ENCODE peak calls at places on chromosomes 4 and X, in ten cellular contexts. Z, P, N, T, I, X, O, M, K and A are unnamed samples.

GRCh38 chr4:89142691-89143669 is 31.6 kb downstream of the TIGD2 start:
- DNase-seq in Z (no peak), P (no peak), N (no peak), T (no peak), I (no peak), X (no peak), O (peak; percentile 32), M (no peak), K (no peak), A (no peak)

GRCh38 chr4:185149392-185149791 is 6.3 kb downstream of the SLC25A4 start:
- DNase-seq in Z (no peak), P (no peak), N (no peak), T (no peak), I (no peak), X (no peak), O (no peak), M (no peak), K (no peak), A (no peak)

GRCh38 chr4:164138521-164138920 is 615.4 kb upstream of the SMIM31 start:
- DNase-seq in Z (no peak), P (no peak), N (no peak), T (no peak), I (no peak), X (no peak), O (no peak), M (no peak), K (no peak), A (no peak)

GRCh38 chr4:151850751-151851150 is 89.9 kb upstream of the GATB start:
- DNase-seq in Z (no peak), P (no peak), N (no peak), T (no peak), I (no peak), X (no peak), O (no peak), M (no peak), K (no peak), A (no peak)

GRCh38 chrX:155026727-155027508 is at the start of gene FUNDC2:
- DNase-seq in Z (peak; percentile 73), P (peak; percentile 92), N (peak; percentile 50), T (peak; percentile 90), I (peak; percentile 87), X (peak; percentile 94), O (peak; percentile 87), M (peak; percentile 96), K (peak; percentile 93), A (peak; percentile 91)

GRCh38 chr4:77026322-77026704 is 49.5 kb downstream of the CCNI start:
- DNase-seq in Z (no peak), P (no peak), N (no peak), T (no peak), I (no peak), X (no peak), O (no peak), M (no peak), K (no peak), A (no peak)

GRCh38 chr4:109046549-109047171 is 255.8 kb downstream of the COL25A1 start:
- DNase-seq in Z (no peak), P (no peak), N (no peak), T (peak; percentile 8), I (no peak), X (no peak), O (no peak), M (no peak), K (no peak), A (no peak)

GRCh38 chr4:135267148-135267878 is 1065.7 kb upstream of the PABPC4L start:
- DNase-seq in Z (no peak), P (no peak), N (no peak), T (peak; percentile 16), I (no peak), X (no peak), O (no peak), M (no peak), K (no peak), A (no peak)

GRCh38 chrX:104253567-104254441 is 929 bp downstream of the ESX1 start:
- DNase-seq in Z (no peak), P (no peak), N (no peak), T (no peak), I (no peak), X (no peak), O (peak; percentile 18), M (no peak), K (no peak), A (peak; percentile 6)

GRCh38 chr4:28469387-28469786 is 1608.7 kb downstream of the STIM2 start:
- DNase-seq in Z (no peak), P (no peak), N (no peak), T (peak; percentile 48), I (no peak), X (no peak), O (no peak), M (no peak), K (no peak), A (no peak)

GRCh38 chr4:31674313-31674947 is 954.3 kb downstream of the PCDH7 start:
- DNase-seq in Z (peak; percentile 23), P (no peak), N (no peak), T (peak; percentile 28), I (no peak), X (no peak), O (peak; percentile 9), M (no peak), K (no peak), A (no peak)

GRCh38 chrX:72169008-72169728 is 12.4 kb upstream of the PIN4 start:
- DNase-seq in Z (no peak), P (no peak), N (no peak), T (no peak), I (no peak), X (no peak), O (no peak), M (no peak), K (no peak), A (peak; percentile 6)

GRCh38 chrX:110561036-110561435 is 202.4 kb downstream of the RTL9 start:
- DNase-seq in Z (no peak), P (no peak), N (no peak), T (peak; percentile 72), I (no peak), X (no peak), O (no peak), M (no peak), K (no peak), A (no peak)

GRCh38 chrX:38798956-38799355 is 2.3 kb upstream of the MID1IP1 start:
- DNase-seq in Z (no peak), P (no peak), N (no peak), T (peak; percentile 66), I (no peak), X (no peak), O (no peak), M (no peak), K (no peak), A (no peak)